ENCODE peak calls at places on chromosomes 13 and 19, in five cellular contexts. One of them, this sample, is unnamed.
A peak's percentile ranks its signal among the peaks of the same experiment; 100 is the strongest.

GRCh38 chr13:66689628-66690027 is 540.5 kb downstream of the PCDH9 start:
- DNase-seq in esophagus squamous epithelium: no peak
- DNase-seq in psoas muscle: no peak
- DNase-seq in Peyer's patch: no peak
- DNase-seq in left ventricle myocardium inferior: no peak
- DNase-seq in this sample: no peak

GRCh38 chr19:42250666-42251531 is 4.0 kb downstream of the ERF start:
- DNase-seq in esophagus squamous epithelium: no peak
- DNase-seq in psoas muscle: no peak
- DNase-seq in Peyer's patch: no peak
- DNase-seq in left ventricle myocardium inferior: peak; percentile 46
- DNase-seq in this sample: no peak

GRCh38 chr13:32302461-32302860 is 12.7 kb downstream of the ZAR1L start:
- DNase-seq in esophagus squamous epithelium: no peak
- DNase-seq in psoas muscle: no peak
- DNase-seq in Peyer's patch: no peak
- DNase-seq in left ventricle myocardium inferior: no peak
- DNase-seq in this sample: no peak

GRCh38 chr19:10424011-10424637 is 3.8 kb downstream of the PDE4A start:
- DNase-seq in esophagus squamous epithelium: no peak
- DNase-seq in psoas muscle: peak; percentile 83
- DNase-seq in Peyer's patch: peak; percentile 88
- DNase-seq in left ventricle myocardium inferior: peak; percentile 77
- DNase-seq in this sample: no peak

GRCh38 chr19:6800991-6801396 is 28.5 kb downstream of the VAV1 start:
- DNase-seq in esophagus squamous epithelium: no peak
- DNase-seq in psoas muscle: no peak
- DNase-seq in Peyer's patch: no peak
- DNase-seq in left ventricle myocardium inferior: no peak
- DNase-seq in this sample: peak; percentile 46

GRCh38 chr19:4715529-4716221 is 8.0 kb downstream of the DPP9 start:
- DNase-seq in esophagus squamous epithelium: no peak
- DNase-seq in psoas muscle: no peak
- DNase-seq in Peyer's patch: no peak
- DNase-seq in left ventricle myocardium inferior: no peak
- DNase-seq in this sample: no peak

GRCh38 chr13:99415014-99415650 is 86.1 kb upstream of the TM9SF2 start:
- DNase-seq in esophagus squamous epithelium: no peak
- DNase-seq in psoas muscle: no peak
- DNase-seq in Peyer's patch: no peak
- DNase-seq in left ventricle myocardium inferior: no peak
- DNase-seq in this sample: no peak

GRCh38 chr13:93505104-93505952 is 278.7 kb downstream of the GPC6 start:
- DNase-seq in esophagus squamous epithelium: no peak
- DNase-seq in psoas muscle: no peak
- DNase-seq in Peyer's patch: no peak
- DNase-seq in left ventricle myocardium inferior: no peak
- DNase-seq in this sample: no peak

GRCh38 chr13:68982961-68983619 is 1124.5 kb upstream of the ATXN8OS start:
- DNase-seq in esophagus squamous epithelium: no peak
- DNase-seq in psoas muscle: no peak
- DNase-seq in Peyer's patch: no peak
- DNase-seq in left ventricle myocardium inferior: no peak
- DNase-seq in this sample: no peak

GRCh38 chr19:12611361-12611699 is 610 bp downstream of the ZNF791 start:
- DNase-seq in esophagus squamous epithelium: peak; percentile 3
- DNase-seq in psoas muscle: peak; percentile 77
- DNase-seq in Peyer's patch: peak; percentile 73
- DNase-seq in left ventricle myocardium inferior: peak; percentile 66
- DNase-seq in this sample: no peak

GRCh38 chr13:23500858-23501257 is 67.4 kb upstream of the SACS start:
- DNase-seq in esophagus squamous epithelium: no peak
- DNase-seq in psoas muscle: no peak
- DNase-seq in Peyer's patch: no peak
- DNase-seq in left ventricle myocardium inferior: no peak
- DNase-seq in this sample: no peak

DNA sequence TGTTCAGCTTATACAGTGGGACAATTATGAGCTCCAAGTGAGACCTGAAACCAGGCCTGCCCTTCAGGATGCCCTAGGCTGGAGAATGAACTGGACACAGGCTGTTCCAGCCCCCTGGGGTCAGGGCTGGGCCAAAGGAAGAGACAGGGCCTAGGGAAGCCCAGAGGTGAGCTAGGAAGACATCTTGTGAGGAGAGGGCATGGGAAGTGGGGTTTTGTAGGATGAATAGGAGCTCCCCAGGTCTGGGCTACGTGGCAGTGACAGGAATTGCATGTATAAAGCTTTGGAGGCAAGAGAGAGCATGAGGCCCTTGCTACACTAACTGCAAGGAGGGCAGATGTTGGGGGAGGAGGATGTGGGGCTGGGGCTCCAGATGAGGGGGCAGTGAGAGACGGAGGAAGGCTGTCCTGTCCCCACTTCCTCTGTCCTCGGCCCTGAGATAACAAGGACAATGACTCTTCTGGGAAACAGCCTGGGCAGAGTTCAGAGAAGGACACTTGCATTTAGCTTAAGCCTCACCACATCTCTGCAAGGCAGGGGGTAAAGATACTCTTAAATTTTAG is 1.5 kb upstream of the TBXA2R start:
- DNase-seq in esophagus squamous epithelium: no peak
- DNase-seq in psoas muscle: no peak
- DNase-seq in Peyer's patch: no peak
- DNase-seq in left ventricle myocardium inferior: no peak
- DNase-seq in this sample: no peak
- H3K4me3 ChIP-seq in esophagus squamous epithelium: no peak overlapping the region
- H3K4me3 ChIP-seq in psoas muscle: no peak overlapping the region
- H3K4me3 ChIP-seq in Peyer's patch: no peak overlapping the region
- H3K4me3 ChIP-seq in left ventricle myocardium inferior: peak overlapping the region; percentile 72
- H3K4me3 ChIP-seq in this sample: no peak overlapping the region

GRCh38 chr13:40599146-40599545 is 67.3 kb downstream of the FOXO1 start:
- DNase-seq in esophagus squamous epithelium: no peak
- DNase-seq in psoas muscle: no peak
- DNase-seq in Peyer's patch: no peak
- DNase-seq in left ventricle myocardium inferior: no peak
- DNase-seq in this sample: no peak

GRCh38 chr13:40597735-40598365 is 68.6 kb downstream of the FOXO1 start:
- DNase-seq in esophagus squamous epithelium: no peak
- DNase-seq in psoas muscle: no peak
- DNase-seq in Peyer's patch: no peak
- DNase-seq in left ventricle myocardium inferior: no peak
- DNase-seq in this sample: no peak

GRCh38 chr13:40596484-40596883 is 70.0 kb downstream of the FOXO1 start:
- DNase-seq in esophagus squamous epithelium: no peak
- DNase-seq in psoas muscle: no peak
- DNase-seq in Peyer's patch: no peak
- DNase-seq in left ventricle myocardium inferior: no peak
- DNase-seq in this sample: peak; percentile 52

GRCh38 chr13:40598599-40598998 is 67.8 kb downstream of the FOXO1 start:
- DNase-seq in esophagus squamous epithelium: no peak
- DNase-seq in psoas muscle: no peak
- DNase-seq in Peyer's patch: no peak
- DNase-seq in left ventricle myocardium inferior: no peak
- DNase-seq in this sample: no peak

GRCh38 chr13:40595693-40596092 is 70.7 kb downstream of the FOXO1 start:
- DNase-seq in esophagus squamous epithelium: no peak
- DNase-seq in psoas muscle: no peak
- DNase-seq in Peyer's patch: no peak
- DNase-seq in left ventricle myocardium inferior: no peak
- DNase-seq in this sample: no peak
- H3K4me1 ChIP-seq in esophagus squamous epithelium: peaks cover 63% of the 10 kb centered on the region
- H3K4me1 ChIP-seq in psoas muscle: peaks cover 94% of the 10 kb centered on the region
- H3K4me1 ChIP-seq in Peyer's patch: peaks cover 9% of the 10 kb centered on the region
- H3K4me1 ChIP-seq in left ventricle myocardium inferior: peaks cover 90% of the 10 kb centered on the region
- H3K4me1 ChIP-seq in this sample: peaks cover 99% of the 10 kb centered on the region

GRCh38 chr13:33512880-33513554 is 227.5 kb upstream of the STARD13 start:
- DNase-seq in esophagus squamous epithelium: no peak
- DNase-seq in psoas muscle: no peak
- DNase-seq in Peyer's patch: no peak
- DNase-seq in left ventricle myocardium inferior: no peak
- DNase-seq in this sample: no peak

GRCh38 chr13:33509642-33510229 is 224.2 kb upstream of the STARD13 start:
- DNase-seq in esophagus squamous epithelium: no peak
- DNase-seq in psoas muscle: peak; percentile 17
- DNase-seq in Peyer's patch: no peak
- DNase-seq in left ventricle myocardium inferior: peak; percentile 29
- DNase-seq in this sample: no peak

GRCh38 chr13:33508060-33508459 is 222.5 kb upstream of the STARD13 start:
- DNase-seq in esophagus squamous epithelium: no peak
- DNase-seq in psoas muscle: no peak
- DNase-seq in Peyer's patch: no peak
- DNase-seq in left ventricle myocardium inferior: no peak
- DNase-seq in this sample: no peak

GRCh38 chr13:33514362-33514761 is 228.8 kb upstream of the STARD13 start:
- DNase-seq in esophagus squamous epithelium: no peak
- DNase-seq in psoas muscle: no peak
- DNase-seq in Peyer's patch: no peak
- DNase-seq in left ventricle myocardium inferior: no peak
- DNase-seq in this sample: no peak

GRCh38 chr13:33510350-33510749 is 224.8 kb upstream of the STARD13 start:
- DNase-seq in esophagus squamous epithelium: no peak
- DNase-seq in psoas muscle: no peak
- DNase-seq in Peyer's patch: no peak
- DNase-seq in left ventricle myocardium inferior: no peak
- DNase-seq in this sample: no peak
- H3K27ac ChIP-seq in esophagus squamous epithelium: peak overlapping the region; percentile 89
- H3K27ac ChIP-seq in psoas muscle: peak overlapping the region; percentile 71
- H3K27ac ChIP-seq in Peyer's patch: peak overlapping the region; percentile 60
- H3K27ac ChIP-seq in left ventricle myocardium inferior: peak overlapping the region; percentile 92
- H3K27ac ChIP-seq in this sample: no peak overlapping the region

GRCh38 chr13:36188446-36188845 is 25.9 kb downstream of the SOHLH2 start:
- DNase-seq in esophagus squamous epithelium: no peak
- DNase-seq in psoas muscle: no peak
- DNase-seq in Peyer's patch: no peak
- DNase-seq in left ventricle myocardium inferior: no peak
- DNase-seq in this sample: no peak

GRCh38 chr13:36192166-36192565 is 22.2 kb downstream of the SOHLH2 start:
- DNase-seq in esophagus squamous epithelium: no peak
- DNase-seq in psoas muscle: no peak
- DNase-seq in Peyer's patch: no peak
- DNase-seq in left ventricle myocardium inferior: no peak
- DNase-seq in this sample: no peak

GRCh38 chr13:36190771-36191170 is 23.6 kb downstream of the SOHLH2 start:
- DNase-seq in esophagus squamous epithelium: no peak
- DNase-seq in psoas muscle: no peak
- DNase-seq in Peyer's patch: no peak
- DNase-seq in left ventricle myocardium inferior: no peak
- DNase-seq in this sample: no peak

DNA sequence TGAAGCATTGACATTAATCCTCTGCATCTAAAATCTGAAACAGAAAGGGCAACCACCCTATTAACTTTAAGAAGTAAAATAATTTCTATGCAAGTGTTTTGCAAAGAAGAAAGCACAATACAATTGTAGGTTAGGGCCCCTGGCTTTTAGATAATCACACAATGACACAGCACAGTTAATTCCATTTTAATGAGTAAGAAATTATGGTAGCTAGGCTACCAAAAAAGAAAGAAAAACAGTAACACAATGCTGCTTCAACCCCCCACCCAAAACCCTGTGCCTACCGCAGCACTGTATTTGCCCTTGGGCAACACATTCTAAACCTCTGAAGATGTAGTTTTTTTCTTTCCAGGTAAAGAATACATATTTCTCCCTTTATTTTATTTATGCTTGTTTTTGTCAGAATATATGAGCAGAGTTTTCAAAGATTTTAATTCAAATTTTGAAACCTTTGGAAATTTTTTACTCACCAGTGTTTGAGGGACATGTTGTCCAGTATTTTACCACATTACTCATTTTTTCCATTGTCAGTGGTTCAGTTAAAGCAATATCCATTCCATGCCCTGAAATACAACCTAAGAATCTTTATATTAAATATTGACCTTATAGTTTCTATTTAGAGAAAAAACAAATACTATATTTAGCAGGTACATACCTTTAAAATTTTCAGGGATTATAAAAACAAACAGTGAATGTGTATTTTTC is 21.1 kb downstream of the SOHLH2 start:
- DNase-seq in esophagus squamous epithelium: no peak
- DNase-seq in psoas muscle: no peak
- DNase-seq in Peyer's patch: no peak
- DNase-seq in left ventricle myocardium inferior: no peak
- DNase-seq in this sample: no peak
- H3K4me3 ChIP-seq in esophagus squamous epithelium: no peak overlapping the region
- H3K4me3 ChIP-seq in psoas muscle: no peak overlapping the region
- H3K4me3 ChIP-seq in Peyer's patch: no peak overlapping the region
- H3K4me3 ChIP-seq in left ventricle myocardium inferior: no peak overlapping the region
- H3K4me3 ChIP-seq in this sample: no peak overlapping the region

DNA sequence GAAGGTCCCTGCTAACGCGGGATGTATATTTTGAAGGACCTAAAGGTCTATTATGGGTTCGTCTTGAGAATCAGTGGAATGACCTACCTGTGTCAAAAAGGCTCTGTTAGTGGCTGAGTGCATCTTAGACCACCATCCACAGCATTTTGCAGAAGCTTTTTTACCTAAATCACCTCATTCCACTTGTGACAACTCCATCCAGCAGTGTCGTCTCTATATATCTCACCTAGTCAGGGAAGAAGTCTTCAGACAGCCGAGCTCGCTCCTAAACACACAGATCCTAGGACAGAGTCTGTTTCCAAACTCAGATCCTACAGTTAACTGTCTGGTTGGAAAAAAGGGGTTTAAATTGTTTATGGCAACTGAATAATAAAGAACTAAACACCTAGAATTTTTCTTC is 33.7 kb downstream of the COL4A1 start:
- DNase-seq in esophagus squamous epithelium: no peak
- DNase-seq in psoas muscle: no peak
- DNase-seq in Peyer's patch: no peak
- DNase-seq in left ventricle myocardium inferior: no peak
- DNase-seq in this sample: no peak
- H3K4me1 ChIP-seq in esophagus squamous epithelium: peaks cover 52% of the 10 kb centered on the region
- H3K4me1 ChIP-seq in psoas muscle: peaks cover 4% of the 10 kb centered on the region
- H3K4me1 ChIP-seq in Peyer's patch: no peaks in the 10 kb centered on the region
- H3K4me1 ChIP-seq in left ventricle myocardium inferior: peaks cover 96% of the 10 kb centered on the region
- H3K4me1 ChIP-seq in this sample: no peaks in the 10 kb centered on the region

GRCh38 chr13:40221131-40221459 is 445.3 kb downstream of the FOXO1 start:
- DNase-seq in esophagus squamous epithelium: no peak
- DNase-seq in psoas muscle: no peak
- DNase-seq in Peyer's patch: no peak
- DNase-seq in left ventricle myocardium inferior: no peak
- DNase-seq in this sample: no peak
- H3K27ac ChIP-seq in esophagus squamous epithelium: peak overlapping the region; percentile 85
- H3K27ac ChIP-seq in psoas muscle: no peak overlapping the region
- H3K27ac ChIP-seq in Peyer's patch: peak overlapping the region; percentile 60
- H3K27ac ChIP-seq in left ventricle myocardium inferior: peak overlapping the region; percentile 62
- H3K27ac ChIP-seq in this sample: peak overlapping the region; percentile 54

GRCh38 chr13:24670174-24670573 is 10.0 kb upstream of the ATP12A start:
- DNase-seq in esophagus squamous epithelium: no peak
- DNase-seq in psoas muscle: no peak
- DNase-seq in Peyer's patch: no peak
- DNase-seq in left ventricle myocardium inferior: no peak
- DNase-seq in this sample: no peak

GRCh38 chr13:24668955-24669354 is 11.3 kb upstream of the ATP12A start:
- DNase-seq in esophagus squamous epithelium: no peak
- DNase-seq in psoas muscle: no peak
- DNase-seq in Peyer's patch: peak; percentile 76
- DNase-seq in left ventricle myocardium inferior: no peak
- DNase-seq in this sample: no peak

GRCh38 chr13:24670927-24671326 is 9.3 kb upstream of the ATP12A start:
- DNase-seq in esophagus squamous epithelium: no peak
- DNase-seq in psoas muscle: no peak
- DNase-seq in Peyer's patch: no peak
- DNase-seq in left ventricle myocardium inferior: no peak
- DNase-seq in this sample: no peak

GRCh38 chr13:24671367-24672117 is 8.7 kb upstream of the ATP12A start:
- DNase-seq in esophagus squamous epithelium: no peak
- DNase-seq in psoas muscle: no peak
- DNase-seq in Peyer's patch: no peak
- DNase-seq in left ventricle myocardium inferior: no peak
- DNase-seq in this sample: no peak

GRCh38 chr13:24672141-24673132 is 7.8 kb upstream of the ATP12A start:
- DNase-seq in esophagus squamous epithelium: no peak
- DNase-seq in psoas muscle: no peak
- DNase-seq in Peyer's patch: no peak
- DNase-seq in left ventricle myocardium inferior: no peak
- DNase-seq in this sample: no peak
- H3K4me3 ChIP-seq in esophagus squamous epithelium: no peak overlapping the region
- H3K4me3 ChIP-seq in psoas muscle: no peak overlapping the region
- H3K4me3 ChIP-seq in Peyer's patch: no peak overlapping the region
- H3K4me3 ChIP-seq in left ventricle myocardium inferior: no peak overlapping the region
- H3K4me3 ChIP-seq in this sample: no peak overlapping the region